ENCODE peak calls at places on chromosomes 11 and 22, in four cellular contexts. C is mesendoderm, T is GM23338, Q is fibroblast of lung. B is an unnamed sample.

GRCh38 chr11:118084247-118084646 is 2.5 kb downstream of the SMIM35 start:
- DNase-seq in Q (no peak), C (no peak), T (no peak), B (no peak)

GRCh38 chr11:60913793-60914619 is at the start of gene TMEM109:
- DNase-seq in C (peak; percentile 95), T (peak; percentile 93), Q (peak; percentile 84), B (peak; percentile 93)

GRCh38 chr11:42542336-42542735 is 769.5 kb upstream of the API5 start:
- DNase-seq in C (no peak), T (no peak), Q (no peak), B (no peak)

GRCh38 chr11:117931331-117931950 is 2.2 kb upstream of the TMPRSS13 start:
- DNase-seq in T (no peak), Q (no peak), C (no peak), B (peak; percentile 56)

GRCh38 chr11:85965202-85965601 is 103.7 kb downstream of the PICALM start:
- DNase-seq in Q (peak; percentile 50), T (no peak), C (no peak), B (no peak)

GRCh38 chr11:41978951-41979350 is 519.5 kb upstream of the LRRC4C start:
- DNase-seq in T (no peak), Q (peak; percentile 29), C (no peak), B (no peak)

GRCh38 chr11:86623041-86623621 is 49.3 kb downstream of the ME3 start:
- DNase-seq in Q (peak; percentile 58), T (no peak), C (no peak), B (no peak)

GRCh38 chr11:119668685-119669084 is 60.3 kb downstream of the NECTIN1 start:
- DNase-seq in C (no peak), Q (no peak), T (no peak), B (no peak)

GRCh38 chr11:121063728-121064127 is 37.3 kb upstream of the TECTA start:
- DNase-seq in C (peak; percentile 45), Q (no peak), T (peak; percentile 65), B (no peak)

GRCh38 chr22:24983151-24983550 is 30.6 kb downstream of the KIAA1671 start:
- DNase-seq in Q (no peak), T (no peak), C (no peak), B (no peak)

GRCh38 chr11:76173663-76174062 is 32.6 kb downstream of the WNT11 start:
- DNase-seq in T (no peak), Q (peak; percentile 5), C (no peak), B (no peak)

GRCh38 chr11:44556735-44557409 is 8.6 kb upstream of the CD82 start:
- DNase-seq in T (peak; percentile 81), C (peak; percentile 78), Q (peak; percentile 31), B (peak; percentile 70)

GRCh38 chr11:88175004-88175706 is at the start of gene RAB38:
- DNase-seq in T (peak; percentile 84), Q (peak; percentile 43), C (peak; percentile 74), B (peak; percentile 25)
- H3K4me1 ChIP-seq in T (peaks cover 19% of the 10 kb centered on the region), Q (no peaks in the 10 kb centered on the region), C (no peaks in the 10 kb centered on the region), B (peaks cover 14% of the 10 kb centered on the region)

DNA sequence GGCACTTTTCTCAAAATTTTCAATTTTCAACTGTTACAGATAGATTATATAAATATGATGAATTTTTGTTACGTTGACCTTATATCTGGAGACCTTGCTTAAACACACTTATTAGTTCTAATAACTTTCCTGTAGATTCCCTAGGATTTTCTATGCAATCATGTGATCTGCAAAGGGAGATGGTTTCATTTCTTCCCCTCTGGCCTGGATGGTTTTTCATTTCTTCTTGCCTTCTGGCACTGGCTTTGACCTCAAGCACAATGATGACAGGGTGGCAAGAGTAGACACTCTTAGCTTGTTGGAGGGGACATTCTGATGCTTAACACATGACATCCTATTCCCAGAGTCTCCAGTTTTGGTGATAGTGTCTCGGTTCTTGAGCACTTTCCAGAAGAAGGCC is 75.9 kb downstream of the DGCR2 start:
- DNase-seq in Q (no peak), T (no peak), C (no peak), B (no peak)
- H3K4me1 ChIP-seq in Q (no peaks in the 10 kb centered on the region), T (no peaks in the 10 kb centered on the region), C (no peaks in the 10 kb centered on the region), B (no peaks in the 10 kb centered on the region)

GRCh38 chr11:26556582-26556981 is 15.5 kb downstream of the MUC15 start:
- DNase-seq in C (no peak), T (no peak), Q (no peak), B (no peak)

GRCh38 chr11:26551186-26551801 is 20.8 kb downstream of the MUC15 start:
- DNase-seq in C (peak; percentile 16), Q (peak; percentile 1), T (no peak), B (no peak)

GRCh38 chr11:26549176-26549575 is 22.9 kb downstream of the MUC15 start:
- DNase-seq in Q (no peak), C (peak; percentile 63), T (no peak), B (no peak)

GRCh38 chr11:26550022-26550421 is 22.0 kb downstream of the MUC15 start:
- DNase-seq in C (no peak), Q (no peak), T (no peak), B (no peak)

GRCh38 chr11:26553182-26553581 is 18.9 kb downstream of the MUC15 start:
- DNase-seq in Q (no peak), C (no peak), T (no peak), B (no peak)
- H3K4me1 ChIP-seq in Q (no peaks in the 10 kb centered on the region), C (no peaks in the 10 kb centered on the region), T (no peaks in the 10 kb centered on the region), B (no peaks in the 10 kb centered on the region)

GRCh38 chr22:22936915-22937656 is 49.5 kb downstream of the IGLL5 start:
- DNase-seq in C (no peak), T (no peak), Q (no peak), B (no peak)
- H3K4me1 ChIP-seq in C (no peaks in the 10 kb centered on the region), T (no peaks in the 10 kb centered on the region), Q (no peaks in the 10 kb centered on the region), B (no peaks in the 10 kb centered on the region)

GRCh38 chr11:827146-827860 is 416 bp upstream of the CRACR2B start:
- DNase-seq in Q (no peak), T (peak; percentile 87), C (peak; percentile 60), B (no peak)
- H3K4me1 ChIP-seq in Q (peaks cover 24% of the 10 kb centered on the region), T (peaks cover 25% of the 10 kb centered on the region), C (peaks cover 8% of the 10 kb centered on the region), B (peaks cover 64% of the 10 kb centered on the region)

DNA sequence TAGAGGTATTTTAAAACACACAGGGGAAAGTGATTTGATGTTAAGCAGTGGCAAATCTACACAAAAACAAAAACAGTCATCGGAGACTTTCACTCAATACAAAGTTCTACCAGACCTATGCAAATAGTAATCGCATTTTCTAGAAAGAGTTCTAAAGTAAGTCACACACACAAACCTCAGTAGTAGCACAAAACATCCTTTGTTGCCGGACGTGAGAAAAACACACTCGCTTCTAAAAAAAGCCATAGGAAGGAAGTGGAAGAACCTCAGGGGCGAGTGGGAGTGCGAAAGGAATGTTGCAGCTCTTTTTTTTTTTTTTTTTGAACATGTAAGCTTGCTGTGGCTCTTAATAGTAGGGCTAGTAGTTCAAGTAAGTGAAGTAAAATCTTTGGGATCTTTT is 88.9 kb downstream of the MAML2 start:
- DNase-seq in T (peak; percentile 22), C (peak; percentile 68), Q (peak; percentile 90), B (no peak)
- H3K4me1 ChIP-seq in T (peaks cover 25% of the 10 kb centered on the region), C (no peaks in the 10 kb centered on the region), Q (peaks cover 13% of the 10 kb centered on the region), B (peaks cover 32% of the 10 kb centered on the region)

DNA sequence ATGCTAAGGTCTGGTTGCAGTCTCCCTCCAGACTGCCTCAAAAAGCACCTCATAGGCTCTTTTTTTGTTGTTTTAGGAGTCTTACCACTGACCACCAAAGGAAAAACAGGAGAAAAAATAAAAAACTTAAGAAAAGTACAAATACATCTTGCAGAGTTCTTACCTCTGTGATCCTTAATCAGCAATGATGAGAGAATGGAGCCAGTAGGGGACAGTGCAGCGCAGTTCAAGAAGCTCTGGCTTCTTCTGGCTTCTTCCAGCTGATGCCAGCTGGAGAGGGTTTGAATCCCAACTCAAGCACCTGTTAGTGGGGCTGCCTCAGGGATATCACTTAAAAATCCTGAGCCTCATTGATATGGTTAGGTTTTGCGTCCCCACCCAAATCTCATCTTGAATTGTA is 223.3 kb upstream of the ISX start:
- DNase-seq in C (peak; percentile 67), Q (no peak), T (peak; percentile 42), B (no peak)
- H3K4me1 ChIP-seq in C (peaks cover 7% of the 10 kb centered on the region), Q (no peaks in the 10 kb centered on the region), T (peaks cover 36% of the 10 kb centered on the region), B (peaks cover 18% of the 10 kb centered on the region)

GRCh38 chr11:12166299-12167092 is 56.1 kb downstream of the MICAL2 start:
- DNase-seq in C (no peak), T (no peak), Q (no peak), B (no peak)
- H3K4me1 ChIP-seq in C (no peaks in the 10 kb centered on the region), T (no peaks in the 10 kb centered on the region), Q (peaks cover 39% of the 10 kb centered on the region), B (peaks cover 100% of the 10 kb centered on the region)